ENCODE peak calls at places on chromosomes 11 and 22, in eight cellular contexts. A, N, D, Q, J, W, L and K are unnamed samples.

GRCh38 chr22:31929126-31929928 is 15.0 kb upstream of the YWHAH start:
- DNase-seq in J (no peak), Q (no peak), N (no peak), L (no peak), A (no peak), W (no peak), D (no peak), K (no peak)

GRCh38 chr11:62005231-62005661 is 37.8 kb upstream of the FTH1 start:
- DNase-seq in L (no peak), A (no peak), N (no peak), J (no peak), Q (no peak), W (no peak), D (no peak), K (no peak)

GRCh38 chr22:49966716-49967332 is 6.3 kb downstream of the PIM3 start:
- DNase-seq in W (peak; percentile 42), J (peak; percentile 58), L (peak; percentile 48), Q (no peak), N (no peak), D (no peak), A (no peak), K (no peak)

GRCh38 chr11:103091024-103091423 is 936 bp downstream of the DCUN1D5 start:
- DNase-seq in Q (peak; percentile 5), J (no peak), D (peak; percentile 77), W (no peak), N (peak; percentile 26), L (no peak), A (no peak), K (no peak)

GRCh38 chr22:17920145-17920605 is 104.2 kb downstream of the MICAL3 start:
- DNase-seq in D (no peak), N (peak; percentile 72), A (peak; percentile 45), J (no peak), W (peak; percentile 86), L (peak; percentile 36), Q (no peak), K (no peak)

GRCh38 chr11:1293619-1294015 is 15.8 kb downstream of the TOLLIP start:
- DNase-seq in L (no peak), J (peak; percentile 47), N (no peak), W (peak; percentile 63), D (no peak), Q (no peak), A (no peak), K (no peak)

GRCh38 chr11:96055706-96056387 is 131.9 kb upstream of the MTMR2 start:
- DNase-seq in D (peak; percentile 41), J (no peak), N (peak; percentile 26), Q (peak; percentile 6), L (no peak), A (peak; percentile 44), W (no peak), K (no peak)

GRCh38 chr22:35434061-35434750 is 34.3 kb downstream of the MCM5 start:
- DNase-seq in D (no peak), A (no peak), N (no peak), W (no peak), Q (no peak), J (no peak), L (no peak), K (no peak)

GRCh38 chr11:86893235-86893634 is 62.0 kb downstream of the FZD4 start:
- DNase-seq in W (no peak), N (no peak), L (no peak), Q (no peak), A (no peak), D (no peak), J (no peak), K (no peak)
- H3K36me3 ChIP-seq in W (no peaks in the 10 kb centered on the region), N (no peaks in the 10 kb centered on the region), L (no peaks in the 10 kb centered on the region), Q (no peaks in the 10 kb centered on the region), A (no peaks in the 10 kb centered on the region), D (no peaks in the 10 kb centered on the region), J (no peaks in the 10 kb centered on the region), K (no peaks in the 10 kb centered on the region)

GRCh38 chr11:6307879-6308278 is 12.4 kb downstream of the CAVIN3 start:
- DNase-seq in Q (no peak), L (no peak), D (no peak), W (no peak), N (no peak), A (peak; percentile 21), J (no peak), K (no peak)
- H3K27ac ChIP-seq in Q (no peak overlapping the region), L (no peak overlapping the region), D (no peak overlapping the region), W (no peak overlapping the region), N (no peak overlapping the region), A (no peak overlapping the region), J (no peak overlapping the region), K (no peak overlapping the region)

GRCh38 chr11:63887600-63887999 is 29.4 kb downstream of the RCOR2 start:
- DNase-seq in Q (no peak), J (no peak), A (no peak), L (no peak), N (no peak), W (no peak), D (no peak), K (no peak)

GRCh38 chr11:63888170-63889086 is 28.5 kb downstream of the RCOR2 start:
- DNase-seq in L (peak; percentile 79), D (no peak), Q (no peak), W (peak; percentile 59), A (peak; percentile 46), J (peak; percentile 74), N (peak; percentile 87), K (no peak)

GRCh38 chr11:63890368-63890767 is 26.6 kb downstream of the RCOR2 start:
- DNase-seq in D (no peak), Q (no peak), N (no peak), L (no peak), W (no peak), J (no peak), A (no peak), K (no peak)

GRCh38 chr11:63892233-63892632 is 24.7 kb downstream of the RCOR2 start:
- DNase-seq in Q (no peak), D (no peak), J (no peak), W (no peak), N (no peak), L (no peak), A (peak; percentile 28), K (no peak)

DNA sequence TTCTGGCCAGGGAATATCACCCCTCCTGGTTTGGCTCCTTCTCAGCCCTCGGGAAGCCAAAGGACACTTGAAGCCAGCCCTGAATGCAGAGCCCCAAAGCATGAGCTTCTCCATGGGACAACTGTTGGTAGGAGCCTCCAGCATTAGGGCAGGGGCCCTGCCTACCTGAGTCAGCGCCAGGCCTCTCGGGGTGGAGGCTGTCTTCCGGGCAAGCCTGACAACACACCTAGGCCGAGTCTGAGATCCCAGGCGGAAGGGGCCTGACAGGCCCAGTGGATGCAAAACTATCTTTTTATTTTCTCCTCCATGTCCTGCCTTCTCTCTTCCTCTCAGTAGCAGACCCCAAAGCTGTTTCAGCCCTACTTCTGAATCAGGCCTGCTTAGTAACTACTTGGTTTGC is 27.6 kb downstream of the RCOR2 start:
- DNase-seq in D (no peak), J (no peak), L (no peak), Q (no peak), W (no peak), A (no peak), N (peak; percentile 71), K (no peak)
- H3K4me3 ChIP-seq in D (no peak overlapping the region), J (no peak overlapping the region), L (peak overlapping the region; percentile 34), Q (no peak overlapping the region), W (no peak overlapping the region), A (no peak overlapping the region), N (peak overlapping the region; percentile 53), K (no peak overlapping the region)

GRCh38 chr11:47165294-47165840 is 11.3 kb downstream of the ARFGAP2 start:
- DNase-seq in W (no peak), D (no peak), A (no peak), Q (no peak), J (no peak), N (no peak), L (no peak), K (no peak)
- H3K36me3 ChIP-seq in W (no peaks in the 10 kb centered on the region), D (peaks cover 67% of the 10 kb centered on the region), A (peaks cover 79% of the 10 kb centered on the region), Q (peaks cover 57% of the 10 kb centered on the region), J (peaks cover 11% of the 10 kb centered on the region), N (peaks cover 16% of the 10 kb centered on the region), L (peaks cover 45% of the 10 kb centered on the region), K (peaks cover 11% of the 10 kb centered on the region)

GRCh38 chr11:86947541-86947940 is 7.7 kb downstream of the FZD4 start:
- DNase-seq in L (no peak), A (peak; percentile 43), J (no peak), N (peak; percentile 11), D (no peak), Q (no peak), W (no peak), K (no peak)
- H3K27ac ChIP-seq in L (no peak overlapping the region), A (no peak overlapping the region), J (no peak overlapping the region), N (no peak overlapping the region), D (peak overlapping the region; percentile 52), Q (no peak overlapping the region), W (no peak overlapping the region), K (no peak overlapping the region)

GRCh38 chr11:64856382-64857227 is 12.2 kb upstream of the CDC42BPG start:
- DNase-seq in Q (no peak), N (peak; percentile 93), J (no peak), A (peak; percentile 69), W (no peak), L (no peak), D (peak; percentile 62), K (no peak)
- H3K4me3 ChIP-seq in Q (no peak overlapping the region), N (no peak overlapping the region), J (no peak overlapping the region), A (no peak overlapping the region), W (no peak overlapping the region), L (no peak overlapping the region), D (no peak overlapping the region), K (no peak overlapping the region)

DNA sequence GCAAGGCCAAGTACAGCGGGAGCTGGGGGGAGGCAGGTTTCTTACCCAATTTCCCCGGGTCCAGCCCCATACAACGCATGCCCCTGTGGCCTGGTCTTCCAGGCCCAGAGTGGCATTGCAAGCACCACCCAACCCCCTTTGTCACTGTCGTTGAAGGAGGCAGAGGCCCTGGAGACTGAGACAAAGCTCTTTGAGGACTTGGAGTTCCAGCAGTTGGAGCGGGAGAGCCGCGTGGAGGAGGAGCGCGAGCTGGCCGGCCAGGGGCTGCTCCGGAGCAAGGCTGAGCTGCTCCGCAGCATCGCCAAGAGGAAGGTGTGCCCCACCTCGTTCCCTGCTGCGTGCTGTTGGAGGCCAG is 27.8 kb downstream of the PHLDB1 start:
- DNase-seq in A (no peak), W (peak; percentile 63), L (no peak), D (no peak), N (no peak), J (no peak), Q (no peak), K (no peak)
- H3K36me3 ChIP-seq in A (peaks cover 93% of the 10 kb centered on the region), W (no peaks in the 10 kb centered on the region), L (no peaks in the 10 kb centered on the region), D (peaks cover under 1% of the 10 kb centered on the region), N (peaks cover 13% of the 10 kb centered on the region), J (no peaks in the 10 kb centered on the region), Q (peaks cover 55% of the 10 kb centered on the region), K (peaks cover 5% of the 10 kb centered on the region)

GRCh38 chr11:112925516-112926310 is 35.5 kb upstream of the NCAM1 start:
- DNase-seq in A (no peak), D (no peak), W (no peak), Q (no peak), L (no peak), N (peak; percentile 72), J (no peak), K (no peak)
- H3K27ac ChIP-seq in A (no peak overlapping the region), D (no peak overlapping the region), W (no peak overlapping the region), Q (no peak overlapping the region), L (no peak overlapping the region), N (no peak overlapping the region), J (no peak overlapping the region), K (no peak overlapping the region)